ENCODE peak calls at places on chromosomes 1 and 21, in four cellular contexts. Z, C, K and Y are unnamed samples.

GRCh38 chr1:244672961-244673695 is 20.2 kb downstream of the DESI2 start:
- DNase-seq in C (no peak), K (peak; percentile 54), Z (no peak), Y (peak; percentile 25)

GRCh38 chr1:95171270-95172245 is 54.4 kb downstream of the TLCD4 start:
- DNase-seq in K (no peak), Z (no peak), C (no peak), Y (no peak)

GRCh38 chr1:229452956-229453801 is 19.3 kb upstream of the ACTA1 start:
- DNase-seq in C (no peak), K (no peak), Z (no peak), Y (no peak)

GRCh38 chr1:39729030-39729429 is 9.7 kb upstream of the PPIE start:
- DNase-seq in Z (no peak), C (no peak), K (no peak), Y (no peak)

GRCh38 chr1:183989078-183989577 is 48.4 kb downstream of the COLGALT2 start:
- DNase-seq in C (no peak), Z (peak; percentile 59), K (no peak), Y (peak; percentile 50)

GRCh38 chr1:25871086-25871703 is 4.3 kb downstream of the PAQR7 start:
- DNase-seq in C (no peak), Z (peak; percentile 19), K (peak; percentile 59), Y (no peak)

GRCh38 chr1:231601775-231602674 is 24.6 kb upstream of the DISC1 start:
- DNase-seq in K (no peak), Z (no peak), C (no peak), Y (no peak)

GRCh38 chr21:37153193-37153934 is 80.3 kb downstream of the TTC3 start:
- DNase-seq in K (no peak), Z (no peak), C (no peak), Y (no peak)

GRCh38 chr1:175555266-175555665 is 188.1 kb downstream of the TNR start:
- DNase-seq in K (no peak), C (no peak), Z (no peak), Y (no peak)

GRCh38 chr1:206590025-206590834 is 22.0 kb downstream of the EIF2D start:
- DNase-seq in Z (no peak), K (no peak), C (no peak), Y (no peak)

GRCh38 chr1:183812111-183812510 is 7.2 kb downstream of the RGL1 start:
- DNase-seq in C (no peak), K (no peak), Z (no peak), Y (no peak)

GRCh38 chr1:38651669-38652068 is 207.9 kb downstream of the RRAGC start:
- DNase-seq in Z (no peak), C (no peak), K (no peak), Y (no peak)

GRCh38 chr1:46900401-46900800 is 40.9 kb downstream of the CYP4A11 start:
- DNase-seq in C (no peak), Z (no peak), K (no peak), Y (no peak)

GRCh38 chr1:97281962-97282361 is 560.4 kb downstream of the PTBP2 start:
- DNase-seq in Z (no peak), K (no peak), C (no peak), Y (no peak)

GRCh38 chr1:201655910-201656669 is 117.2 kb downstream of the NAV1 start:
- DNase-seq in K (no peak), C (no peak), Z (no peak), Y (no peak)

GRCh38 chr21:15066231-15066577 is 1.4 kb upstream of the NRIP1 start:
- DNase-seq in C (no peak), Z (no peak), K (no peak), Y (no peak)

GRCh38 chr21:27734146-27734545 is 767.3 kb upstream of the ADAMTS5 start:
- DNase-seq in K (no peak), Z (no peak), C (no peak), Y (no peak)

GRCh38 chr21:36584980-36585940 is 105.3 kb upstream of the CLDN14 start:
- DNase-seq in K (no peak), C (no peak), Z (no peak), Y (no peak)

GRCh38 chr1:65952692-65953091 is 160.0 kb downstream of the PDE4B start:
- DNase-seq in Z (no peak), K (no peak), C (no peak), Y (no peak)

GRCh38 chr1:86758570-86758969 is 54.2 kb downstream of the SH3GLB1 start:
- DNase-seq in Z (no peak), C (no peak), K (no peak), Y (no peak)

GRCh38 chr1:74811421-74812179 is 78.6 kb downstream of the TYW3 start:
- DNase-seq in Z (no peak), C (no peak), K (no peak), Y (no peak)

GRCh38 chr1:22673486-22674409 is 20.7 kb downstream of the C1QB start:
- DNase-seq in Z (no peak), C (no peak), K (no peak), Y (peak; percentile 41)

GRCh38 chr1:74314438-74314837 is 79.3 kb downstream of the TNNI3K start:
- DNase-seq in C (no peak), K (no peak), Z (no peak), Y (no peak)

GRCh38 chr1:6634278-6635052 is 9.8 kb downstream of the THAP3 start:
- DNase-seq in Z (peak; percentile 89), K (peak; percentile 53), C (no peak), Y (peak; percentile 67)

GRCh38 chr1:165169028-165169427 is 187.5 kb downstream of the LMX1A start:
- DNase-seq in K (no peak), C (peak; percentile 72), Z (no peak), Y (no peak)

GRCh38 chr1:210527091-210527490 is 198.4 kb downstream of the HHAT start:
- DNase-seq in C (no peak), K (no peak), Z (no peak), Y (no peak)

GRCh38 chr1:221669441-221669840 is 72.4 kb downstream of the DUSP10 start:
- DNase-seq in Z (no peak), K (no peak), C (no peak), Y (no peak)

GRCh38 chr1:148434832-148435231 is 48.3 kb downstream of the PPIAL4G start:
- DNase-seq in C (no peak), Z (no peak), K (no peak), Y (no peak)

GRCh38 chr1:65420590-65421340 is at the start of the genes LEPR and LEPROT:
- DNase-seq in Z (no peak), C (no peak), K (no peak), Y (no peak)

GRCh38 chr1:19203440-19203839 is 6.6 kb downstream of the UBR4 start:
- DNase-seq in C (no peak), Z (no peak), K (no peak), Y (no peak)
- H3K4me1 ChIP-seq in C (peaks cover 18% of the 10 kb centered on the region), Z (peaks cover 57% of the 10 kb centered on the region), K (peaks cover 6% of the 10 kb centered on the region), Y (peaks cover 93% of the 10 kb centered on the region)

DNA sequence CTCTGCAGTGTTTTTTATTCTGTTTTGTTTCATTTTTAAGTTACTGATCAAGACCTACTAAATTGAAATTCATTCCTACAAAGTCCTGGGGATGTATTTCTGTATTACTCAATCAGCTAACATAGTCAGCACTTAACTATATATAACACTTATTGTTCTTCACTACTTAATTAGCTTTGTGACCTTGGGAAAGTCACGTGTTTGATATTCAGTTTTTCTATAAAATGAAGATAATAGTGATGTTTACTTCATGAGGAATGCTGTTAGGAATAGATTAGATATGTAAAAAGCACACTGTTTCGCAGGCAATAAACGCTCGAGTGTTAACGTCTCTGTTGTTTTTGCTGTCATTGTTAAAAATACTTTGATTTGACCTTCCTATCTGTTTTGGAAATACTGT is 44.6 kb downstream of the CTTNBP2NL start:
- DNase-seq in K (no peak), Z (no peak), C (no peak), Y (no peak)
- H3K27ac ChIP-seq in K (no peak overlapping the region), Z (no peak overlapping the region), C (no peak overlapping the region), Y (peak overlapping the region; percentile 74)

DNA sequence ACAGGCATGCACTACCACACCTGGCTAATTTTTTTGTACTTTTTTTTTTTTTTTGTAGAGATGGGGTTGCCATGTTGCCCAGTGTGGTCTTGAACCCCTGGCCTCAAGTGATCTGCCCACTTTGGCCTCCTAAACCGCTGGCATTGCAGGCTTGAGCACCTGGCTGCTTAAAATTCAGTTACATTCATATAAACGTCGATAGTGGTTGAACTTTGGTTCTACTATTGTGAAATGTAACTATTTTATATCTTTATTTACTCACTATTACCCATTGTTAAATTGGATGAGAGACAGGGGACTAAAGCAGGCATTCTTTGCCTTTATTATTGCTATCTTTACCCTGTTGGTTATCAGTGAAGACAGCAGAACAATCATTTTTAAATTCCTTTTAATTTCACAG is 6.1 kb downstream of the SNX27 start:
- DNase-seq in C (no peak), Z (no peak), K (no peak), Y (no peak)
- H3K4me1 ChIP-seq in C (peaks cover 41% of the 10 kb centered on the region), Z (peaks cover 54% of the 10 kb centered on the region), K (peaks cover 11% of the 10 kb centered on the region), Y (peaks cover 54% of the 10 kb centered on the region)

GRCh38 chr1:42971848-42972291 is 13.2 kb upstream of the SLC2A1 start:
- DNase-seq in C (no peak), Z (no peak), K (no peak), Y (no peak)
- H3K27ac ChIP-seq in C (no peak overlapping the region), Z (no peak overlapping the region), K (no peak overlapping the region), Y (no peak overlapping the region)

GRCh38 chr1:34988147-34988546 is 3.0 kb upstream of the TMEM35B start:
- DNase-seq in Z (no peak), C (no peak), K (no peak), Y (no peak)
- H3K4me1 ChIP-seq in Z (peaks cover 5% of the 10 kb centered on the region), C (peaks cover 13% of the 10 kb centered on the region), K (peaks cover 4% of the 10 kb centered on the region), Y (peaks cover 32% of the 10 kb centered on the region)

DNA sequence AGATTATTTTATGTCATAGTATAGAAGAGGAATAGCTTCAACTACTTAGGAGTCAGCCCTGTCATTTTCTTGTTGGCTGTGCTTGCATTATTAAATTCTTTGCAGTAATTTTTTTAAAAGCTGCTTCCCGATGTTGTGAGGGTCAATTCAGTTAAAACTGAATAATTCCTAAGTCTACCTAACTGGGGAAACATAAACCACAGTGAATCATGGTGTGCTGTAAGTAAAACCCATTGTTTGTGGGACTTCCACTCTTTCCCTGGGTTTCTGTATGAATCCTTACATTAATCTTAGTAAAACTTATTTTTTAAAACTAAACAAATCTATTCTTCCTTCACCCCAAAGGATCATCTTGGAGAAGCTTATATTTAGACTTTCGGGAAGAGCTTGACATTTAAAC is 4.4 kb downstream of the SUCO start:
- DNase-seq in Z (no peak), K (no peak), C (no peak), Y (no peak)
- H3K27ac ChIP-seq in Z (no peak overlapping the region), K (no peak overlapping the region), C (no peak overlapping the region), Y (no peak overlapping the region)

GRCh38 chr1:157653494-157653873 is 47.1 kb downstream of the FCRL3 start:
- DNase-seq in Z (no peak), K (no peak), C (no peak), Y (no peak)
- H3K4me1 ChIP-seq in Z (no peaks in the 10 kb centered on the region), K (no peaks in the 10 kb centered on the region), C (no peaks in the 10 kb centered on the region), Y (no peaks in the 10 kb centered on the region)

GRCh38 chr1:212255705-212256307 is 29.4 kb upstream of the PPP2R5A start:
- DNase-seq in Z (no peak), C (no peak), K (no peak), Y (no peak)
- H3K27ac ChIP-seq in Z (no peak overlapping the region), C (no peak overlapping the region), K (no peak overlapping the region), Y (no peak overlapping the region)